ENCODE peak calls at places on chromosomes 3 and 15, in ten cellular contexts. T is GM13976, L is Caco-2, B is choroid plexus epithelial cell, F is AG09309, G is omental fat pad, E is pancreas, C is IMR-90, M is stomach, U is MCF 10A. R is an unnamed sample.

GRCh38 chr3:114179575-114179974 is 723 bp upstream of the DRD3 start:
- DNase-seq in T (no peak), L (no peak), B (peak), F (peak), G (no peak), E (no peak), C (peak), M (no peak), U (peak), R (no peak)

GRCh38 chr3:178551916-178552321 is 15.7 kb downstream of the KCNMB2 start:
- DNase-seq in T (no peak), L (no peak), B (peak), F (peak), G (peak), E (no peak), C (peak), M (no peak), U (peak), R (no peak)

GRCh38 chr15:41966920-41967465 is 5.4 kb downstream of the EHD4 start:
- DNase-seq in T (no peak), L (no peak), B (no peak), F (no peak), G (no peak), E (no peak), C (no peak), M (peak), U (no peak), R (peak)

GRCh38 chr3:25259871-25260270 is 168.2 kb upstream of the RARB start:
- DNase-seq in T (no peak), L (no peak), B (peak), F (no peak), G (no peak), E (no peak), C (no peak), M (no peak), U (peak), R (no peak)

GRCh38 chr15:74616020-74616939 is 644 bp downstream of the CLK3 start:
- DNase-seq in T (peak), L (peak), B (peak), F (no peak), G (peak), E (peak), C (peak), M (peak), U (peak), R (no peak)

GRCh38 chr15:72889545-72889944 is 106.0 kb upstream of the ADPGK start:
- DNase-seq in T (no peak), L (no peak), B (no peak), F (no peak), G (no peak), E (no peak), C (no peak), M (no peak), U (no peak), R (no peak)

GRCh38 chr3:56593455-56594158 is 36.6 kb downstream of the CCDC66 start:
- DNase-seq in T (no peak), L (no peak), B (no peak), F (no peak), G (no peak), E (no peak), C (no peak), M (no peak), U (no peak), R (no peak)

GRCh38 chr15:29937956-29938355 is 115.7 kb upstream of the TJP1 start:
- DNase-seq in T (no peak), L (no peak), B (peak), F (no peak), G (no peak), E (no peak), C (peak), M (no peak), U (peak), R (no peak)

GRCh38 chr3:77191640-77192039 is 151.7 kb downstream of the ROBO2 start:
- DNase-seq in T (no peak), L (no peak), B (no peak), F (no peak), G (no peak), E (no peak), C (no peak), M (no peak), U (no peak), R (no peak)

GRCh38 chr3:123582315-123582714 is 2.5 kb downstream of the HACD2 start:
- DNase-seq in T (no peak), L (no peak), B (no peak), F (no peak), G (no peak), E (peak), C (no peak), M (no peak), U (peak), R (no peak)

GRCh38 chr3:41630017-41630416 is 331.9 kb downstream of the ULK4 start:
- DNase-seq in T (no peak), L (no peak), B (no peak), F (no peak), G (no peak), E (no peak), C (no peak), M (no peak), U (no peak), R (no peak)

GRCh38 chr3:100033814-100034490 is 80.3 kb downstream of the FILIP1L start:
- DNase-seq in T (no peak), L (peak), B (peak), F (no peak), G (no peak), E (no peak), C (peak), M (no peak), U (no peak), R (no peak)

GRCh38 chr3:104604326-104605010 is 762.2 kb upstream of the ALCAM start:
- DNase-seq in T (no peak), L (no peak), B (peak), F (peak), G (no peak), E (no peak), C (peak), M (no peak), U (peak), R (no peak)

GRCh38 chr3:183151716-183152385 is 10.7 kb downstream of the LAMP3 start:
- DNase-seq in T (no peak), L (no peak), B (no peak), F (no peak), G (no peak), E (no peak), C (no peak), M (no peak), U (no peak), R (no peak)

GRCh38 chr3:190345027-190345821 is 23.0 kb upstream of the CLDN1 start:
- DNase-seq in T (no peak), L (peak), B (peak), F (peak), G (no peak), E (peak), C (peak), M (no peak), U (peak), R (no peak)

GRCh38 chr3:139758654-139759291 is 81.0 kb upstream of the NMNAT3 start:
- DNase-seq in T (no peak), L (peak), B (peak), F (no peak), G (no peak), E (no peak), C (peak), M (no peak), U (no peak), R (no peak)

GRCh38 chr3:194337965-194338753 is 13.0 kb downstream of the CPN2 start:
- DNase-seq in T (no peak), L (no peak), B (peak), F (no peak), G (no peak), E (no peak), C (peak), M (no peak), U (no peak), R (no peak)

GRCh38 chr15:100762913-100763627 is 116.6 kb upstream of the ALDH1A3 start:
- DNase-seq in T (peak), L (no peak), B (no peak), F (no peak), G (no peak), E (no peak), C (peak), M (no peak), U (no peak), R (no peak)

GRCh38 chr3:88589131-88589530 is 439.4 kb downstream of the C3orf38 start:
- DNase-seq in T (no peak), L (no peak), B (peak), F (no peak), G (no peak), E (no peak), C (no peak), M (no peak), U (no peak), R (no peak)

GRCh38 chr15:26070095-26070532 is 207.0 kb upstream of the ATP10A start:
- DNase-seq in T (no peak), L (no peak), B (no peak), F (no peak), G (no peak), E (no peak), C (no peak), M (no peak), U (no peak), R (no peak)

GRCh38 chr15:94234300-94234699 is 2.9 kb downstream of the MCTP2 start:
- DNase-seq in T (no peak), L (no peak), B (peak), F (no peak), G (peak), E (no peak), C (no peak), M (no peak), U (peak), R (no peak)

GRCh38 chr15:98735895-98736617 is 87.7 kb downstream of the IGF1R start:
- DNase-seq in T (no peak), L (no peak), B (no peak), F (no peak), G (no peak), E (no peak), C (no peak), M (no peak), U (no peak), R (no peak)

GRCh38 chr3:31446411-31446810 is 86.3 kb upstream of the STT3B start:
- DNase-seq in T (no peak), L (no peak), B (no peak), F (no peak), G (no peak), E (no peak), C (no peak), M (no peak), U (no peak), R (no peak)

GRCh38 chr15:67103869-67104268 is 38.5 kb downstream of the SMAD3 start:
- DNase-seq in T (no peak), L (no peak), B (no peak), F (no peak), G (no peak), E (no peak), C (no peak), M (no peak), U (no peak), R (no peak)

GRCh38 chr3:188255190-188255589 is 101.2 kb downstream of the LPP start:
- DNase-seq in T (no peak), L (no peak), B (no peak), F (no peak), G (no peak), E (no peak), C (no peak), M (no peak), U (no peak), R (no peak)
- TF ChIP-seq CTCF in T (no peak), L (no peak), B (no peak), F (no peak), G (no peak), E (no peak), C (no peak), M (no peak), U (no peak), R (no peak)

DNA sequence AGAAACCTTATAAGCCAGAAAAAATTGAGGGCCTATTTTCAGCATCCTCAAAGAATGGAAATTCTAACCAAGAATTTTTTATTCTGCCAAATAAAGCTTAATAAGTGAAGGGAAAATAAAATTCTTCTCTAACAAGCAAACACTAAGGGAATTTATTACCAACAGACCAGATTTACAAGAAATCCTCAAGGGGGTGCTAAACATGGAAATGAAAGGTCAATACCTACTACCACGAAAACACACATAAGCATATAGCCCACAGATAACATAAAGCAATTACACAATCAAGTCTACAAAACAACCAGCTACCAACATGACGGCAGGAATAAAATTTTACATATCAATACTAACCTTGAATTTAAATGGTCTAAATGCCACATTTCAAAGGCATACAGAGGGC is 883.5 kb downstream of the SI start:
- DNase-seq in T (no peak), L (no peak), B (no peak), F (no peak), G (no peak), E (no peak), C (no peak), M (no peak), U (no peak), R (no peak)
- TF ChIP-seq CTCF in T (no peak), L (no peak), B (no peak), F (no peak), G (no peak), E (no peak), C (no peak), M (no peak), U (peak), R (peak)

GRCh38 chr15:60215225-60215963 is 182.4 kb downstream of the ANXA2 start:
- DNase-seq in T (no peak), L (no peak), B (no peak), F (no peak), G (no peak), E (no peak), C (no peak), M (no peak), U (no peak), R (no peak)
- TF ChIP-seq CTCF in T (no peak), L (no peak), B (no peak), F (no peak), G (no peak), E (no peak), C (no peak), M (no peak), U (no peak), R (peak)

GRCh38 chr3:169298247-169298992 is 365.1 kb downstream of the MECOM start:
- DNase-seq in T (no peak), L (no peak), B (no peak), F (no peak), G (no peak), E (no peak), C (no peak), M (no peak), U (no peak), R (no peak)

GRCh38 chr3:169297214-169297613 is 366.3 kb downstream of the MECOM start:
- DNase-seq in T (no peak), L (no peak), B (no peak), F (no peak), G (no peak), E (no peak), C (no peak), M (no peak), U (no peak), R (no peak)

GRCh38 chr3:169299129-169299528 is 364.4 kb downstream of the MECOM start:
- DNase-seq in T (no peak), L (no peak), B (no peak), F (no peak), G (no peak), E (no peak), C (no peak), M (no peak), U (no peak), R (no peak)

GRCh38 chr3:169295912-169296311 is 367.6 kb downstream of the MECOM start:
- DNase-seq in T (no peak), L (no peak), B (no peak), F (no peak), G (no peak), E (no peak), C (no peak), M (no peak), U (no peak), R (no peak)

GRCh38 chr3:169295126-169295525 is 368.4 kb downstream of the MECOM start:
- DNase-seq in T (no peak), L (no peak), B (peak), F (no peak), G (no peak), E (no peak), C (peak), M (no peak), U (peak), R (no peak)
- TF ChIP-seq CTCF in T (no peak), L (peak), B (peak), F (peak), G (no peak), E (no peak), C (peak), M (no peak), U (peak), R (peak)

DNA sequence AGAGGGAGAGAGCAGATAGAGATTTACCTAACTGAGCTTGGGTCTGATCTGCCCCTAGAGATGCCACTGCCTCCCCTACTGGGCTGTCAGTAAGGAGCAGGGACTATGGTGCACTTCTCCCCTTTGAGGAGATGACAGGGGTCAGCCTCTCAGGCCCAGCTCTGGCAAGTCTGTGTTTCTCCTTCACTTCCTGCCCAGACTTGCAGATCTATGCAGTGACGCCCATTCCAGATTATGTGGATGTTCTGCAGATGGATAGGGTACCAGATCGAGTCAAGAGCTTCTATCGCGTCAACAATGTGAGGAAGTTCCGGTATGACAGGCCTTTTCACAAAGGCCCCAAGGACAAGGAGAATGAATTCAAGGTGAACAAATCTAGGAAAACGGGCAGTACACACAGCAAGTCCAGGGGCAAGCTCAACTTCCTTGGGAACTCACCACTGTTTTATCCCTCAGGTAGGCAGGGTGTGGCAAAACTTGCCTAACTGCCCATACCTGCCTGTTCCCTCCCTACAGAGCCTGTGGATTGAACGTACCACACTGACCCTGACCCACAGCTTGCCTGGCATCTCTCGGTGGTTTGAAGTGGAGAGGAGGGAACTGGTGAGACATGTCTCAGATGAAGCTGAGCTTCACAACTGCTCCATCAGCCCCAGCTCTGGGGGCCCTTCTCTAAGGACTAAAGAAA is 29.1 kb upstream of the MANF start:
- DNase-seq in T (no peak), L (no peak), B (no peak), F (no peak), G (no peak), E (no peak), C (no peak), M (peak), U (no peak), R (no peak)
- TF ChIP-seq CTCF in T (no peak), L (no peak), B (no peak), F (no peak), G (no peak), E (no peak), C (no peak), M (no peak), U (no peak), R (no peak)

DNA sequence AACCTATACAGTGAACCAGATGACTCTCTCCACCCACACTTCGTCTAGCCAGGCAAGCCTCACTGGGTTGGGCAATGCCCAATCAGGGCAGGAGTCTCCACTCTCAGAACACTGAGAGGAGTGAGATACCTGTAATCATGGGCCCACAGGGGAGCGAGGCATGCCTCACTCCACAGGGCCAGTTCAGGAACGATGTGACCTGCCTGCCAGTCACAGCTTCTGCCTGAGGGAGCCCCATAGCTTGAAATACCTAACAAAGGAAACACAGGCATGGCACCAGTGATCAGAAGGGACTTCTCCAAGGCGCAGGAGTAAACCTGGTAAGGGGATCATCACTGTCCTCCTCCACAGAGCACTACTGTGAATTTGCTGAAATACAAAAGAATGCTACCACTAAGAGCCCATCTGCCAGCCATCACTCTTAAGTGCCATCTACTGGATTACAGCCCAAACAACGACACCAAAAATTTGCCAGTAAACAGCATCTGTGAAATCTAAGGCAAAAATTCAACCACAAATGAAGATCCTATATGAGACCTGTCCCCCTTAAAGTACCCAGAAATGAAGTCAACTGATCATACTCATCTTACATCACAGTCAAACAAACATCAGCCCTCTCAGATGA is 689.9 kb upstream of the SEMA6D start:
- DNase-seq in T (no peak), L (no peak), B (no peak), F (no peak), G (no peak), E (no peak), C (no peak), M (no peak), U (no peak), R (no peak)
- TF ChIP-seq CTCF in T (no peak), L (peak), B (no peak), F (no peak), G (no peak), E (no peak), C (no peak), M (no peak), U (peak), R (peak)

R was measured in type B pancreatic cell.